ENCODE peak calls at places on chromosomes 13 and 19, in nine cellular contexts. O, V, F, C, S, P, Z, T and N are unnamed samples.

GRCh38 chr19:47483800-47484690 is at the start of gene KPTN:
- DNase-seq in T (peak; percentile 97), Z (peak; percentile 98), F (peak; percentile 90), S (peak; percentile 90), P (peak; percentile 91), O (peak; percentile 75), V (peak; percentile 94), C (peak; percentile 88), N (peak; percentile 88)

GRCh38 chr19:2731181-2732117 is 8.4 kb downstream of the SLC39A3 start:
- DNase-seq in F (no peak), T (no peak), S (no peak), C (no peak), O (no peak), V (no peak), Z (peak; percentile 71), P (no peak), N (no peak)

GRCh38 chr19:8515317-8515716 is 1.4 kb upstream of the ZNF414 start:
- DNase-seq in F (no peak), Z (no peak), C (no peak), V (no peak), P (no peak), S (no peak), T (no peak), O (no peak), N (no peak)

GRCh38 chr19:28727133-28727834 is 485.7 kb downstream of the UQCRFS1 start:
- DNase-seq in V (no peak), O (no peak), Z (peak; percentile 91), C (peak; percentile 22), S (no peak), P (peak; percentile 70), F (no peak), T (no peak), N (peak; percentile 19)

GRCh38 chr13:40409278-40409677 is 257.2 kb downstream of the FOXO1 start:
- DNase-seq in O (no peak), T (no peak), C (no peak), P (no peak), S (no peak), V (no peak), Z (no peak), F (no peak), N (no peak)

GRCh38 chr19:17719730-17720486 is 628 bp downstream of the MAP1S start:
- DNase-seq in P (no peak), T (no peak), V (no peak), Z (peak; percentile 80), C (no peak), S (no peak), F (peak; percentile 73), O (no peak), N (no peak)

GRCh38 chr13:96822900-96823299 is 171.4 kb downstream of the OXGR1 start:
- DNase-seq in S (no peak), F (peak; percentile 49), V (peak; percentile 64), T (no peak), O (no peak), Z (peak; percentile 45), C (no peak), P (peak; percentile 44), N (no peak)

GRCh38 chr19:41882568-41883462 is at the start of gene ARHGEF1:
- DNase-seq in V (no peak), C (no peak), O (no peak), S (no peak), Z (peak; percentile 94), F (peak; percentile 62), P (peak; percentile 36), T (peak; percentile 90), N (peak; percentile 79)

GRCh38 chr19:12064266-12065099 is at the start of gene ZNF844:
- DNase-seq in T (peak; percentile 98), P (peak; percentile 99), V (peak; percentile 74), C (peak; percentile 97), S (peak; percentile 81), O (peak; percentile 99), F (peak; percentile 99), Z (peak; percentile 98), N (peak; percentile 98)

GRCh38 chr13:97977376-97977705 is 23.9 kb downstream of the IPO5 start:
- DNase-seq in P (no peak), O (no peak), T (no peak), Z (no peak), S (no peak), V (no peak), C (no peak), F (no peak), N (no peak)

GRCh38 chr19:5141278-5141925 is 172.5 kb downstream of the KDM4B start:
- DNase-seq in C (no peak), Z (no peak), F (no peak), S (peak; percentile 45), P (no peak), V (no peak), O (no peak), T (no peak), N (peak; percentile 8)

GRCh38 chr13:39512687-39513086 is 90.3 kb downstream of the LHFPL6 start:
- DNase-seq in T (no peak), O (no peak), V (peak; percentile 49), F (no peak), S (no peak), Z (no peak), C (no peak), P (no peak), N (no peak)

GRCh38 chr19:17289489-17289888 is 7.8 kb downstream of the ANKLE1 start:
- DNase-seq in V (peak; percentile 86), F (peak; percentile 76), P (peak; percentile 82), S (peak; percentile 90), O (no peak), C (peak; percentile 85), T (peak; percentile 92), Z (peak; percentile 99), N (peak; percentile 77)

GRCh38 chr13:40640845-40641458 is 25.5 kb downstream of the FOXO1 start:
- DNase-seq in F (no peak), V (no peak), C (no peak), O (no peak), P (no peak), S (no peak), Z (no peak), T (no peak), N (no peak)

GRCh38 chr13:72368031-72368430 is 359.4 kb downstream of the MZT1 start:
- DNase-seq in S (no peak), F (no peak), T (no peak), C (no peak), Z (no peak), P (no peak), O (no peak), V (no peak), N (no peak)

GRCh38 chr19:16193466-16193865 is 4.2 kb upstream of the AP1M1 start:
- DNase-seq in Z (peak; percentile 78), T (no peak), C (no peak), F (peak; percentile 79), V (no peak), O (no peak), P (no peak), S (no peak), N (no peak)

GRCh38 chr13:31870511-31870910 is 131.2 kb downstream of the RXFP2 start:
- DNase-seq in Z (no peak), T (no peak), F (no peak), C (no peak), P (no peak), V (no peak), S (no peak), O (no peak), N (no peak)

GRCh38 chr19:41795031-41795461 is 1.3 kb upstream of the CEACAM3 start:
- DNase-seq in F (peak; percentile 65), T (no peak), V (peak; percentile 68), S (peak; percentile 16), Z (peak; percentile 50), P (peak; percentile 73), C (no peak), O (peak; percentile 71), N (no peak)

GRCh38 chr19:34327851-34328250 is 37.1 kb upstream of the GPI start:
- DNase-seq in P (no peak), C (no peak), T (no peak), Z (no peak), V (no peak), S (no peak), F (no peak), O (no peak), N (peak; percentile 59)

GRCh38 chr19:34324320-34324719 is 40.7 kb upstream of the GPI start:
- DNase-seq in Z (no peak), F (no peak), O (no peak), T (no peak), V (no peak), C (no peak), P (no peak), S (no peak), N (no peak)

GRCh38 chr19:34323433-34324204 is 41.4 kb upstream of the GPI start:
- DNase-seq in O (no peak), T (no peak), F (no peak), Z (peak; percentile 73), S (no peak), C (no peak), V (no peak), P (no peak), N (no peak)

GRCh38 chr19:34325181-34325580 is 39.8 kb upstream of the GPI start:
- DNase-seq in Z (no peak), F (no peak), C (no peak), S (no peak), O (no peak), P (no peak), V (no peak), T (no peak), N (no peak)

GRCh38 chr19:34325961-34326360 is 39.0 kb upstream of the GPI start:
- DNase-seq in C (no peak), V (no peak), Z (no peak), P (no peak), O (no peak), F (no peak), T (no peak), S (peak; percentile 60), N (no peak)
- H3K36me3 ChIP-seq in C (peaks cover 54% of the 10 kb centered on the region), V (no peaks in the 10 kb centered on the region), Z (peaks cover 7% of the 10 kb centered on the region), P (no peaks in the 10 kb centered on the region), O (peaks cover 82% of the 10 kb centered on the region), F (peaks cover 89% of the 10 kb centered on the region), T (no peaks in the 10 kb centered on the region), S (peaks cover 30% of the 10 kb centered on the region), N (peaks cover 95% of the 10 kb centered on the region)

GRCh38 chr19:10830370-10830769 is 5.6 kb downstream of the TMED1 start:
- DNase-seq in C (no peak), V (no peak), S (no peak), Z (peak; percentile 39), O (no peak), P (no peak), F (no peak), T (no peak), N (no peak)
- H3K36me3 ChIP-seq in C (peaks cover 83% of the 10 kb centered on the region), V (no peaks in the 10 kb centered on the region), S (peaks cover 56% of the 10 kb centered on the region), Z (peaks cover 12% of the 10 kb centered on the region), O (peaks cover 79% of the 10 kb centered on the region), P (no peaks in the 10 kb centered on the region), F (peaks cover 89% of the 10 kb centered on the region), T (no peaks in the 10 kb centered on the region), N (peaks cover 7% of the 10 kb centered on the region)

DNA sequence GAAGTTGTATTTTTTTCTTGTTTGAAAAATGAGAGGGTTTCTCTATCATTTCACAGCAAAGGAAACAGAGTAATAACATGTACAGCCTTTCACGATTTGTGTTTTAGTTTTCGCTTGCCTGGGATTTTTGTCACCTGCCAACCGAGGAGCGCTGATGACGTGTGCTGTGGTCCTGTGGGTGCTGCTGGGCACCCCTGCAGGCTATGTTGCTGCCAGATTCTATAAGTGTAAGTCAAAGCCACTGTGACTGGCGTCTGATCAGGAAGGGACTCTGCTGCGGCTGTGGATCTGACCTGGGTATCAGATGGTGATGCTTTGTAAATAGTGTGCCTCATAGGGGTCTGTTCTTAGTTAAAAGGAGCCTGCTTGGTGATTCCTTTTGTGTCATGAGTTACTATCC is 45.6 kb downstream of the TM9SF2 start:
- DNase-seq in O (no peak), V (no peak), F (no peak), S (no peak), C (no peak), P (no peak), T (no peak), Z (no peak), N (no peak)
- H3K36me3 ChIP-seq in O (peaks cover 91% of the 10 kb centered on the region), V (peaks cover 8% of the 10 kb centered on the region), F (peaks cover 99% of the 10 kb centered on the region), S (peaks cover 30% of the 10 kb centered on the region), C (peaks cover 66% of the 10 kb centered on the region), P (no peaks in the 10 kb centered on the region), T (peaks cover 14% of the 10 kb centered on the region), Z (peaks cover 21% of the 10 kb centered on the region), N (peaks cover 100% of the 10 kb centered on the region)

GRCh38 chr19:29748996-29749395 is 33.9 kb upstream of the C19orf12 start:
- DNase-seq in S (no peak), Z (no peak), O (no peak), P (no peak), C (no peak), F (no peak), T (no peak), V (no peak), N (no peak)
- H3K36me3 ChIP-seq in S (no peaks in the 10 kb centered on the region), Z (no peaks in the 10 kb centered on the region), O (no peaks in the 10 kb centered on the region), P (no peaks in the 10 kb centered on the region), C (no peaks in the 10 kb centered on the region), F (no peaks in the 10 kb centered on the region), T (no peaks in the 10 kb centered on the region), V (no peaks in the 10 kb centered on the region), N (no peaks in the 10 kb centered on the region)